ENCODE peak calls at places on chromosomes 16 and 17, in four cellular contexts. One of them, this sample, is unnamed.

GRCh38 chr16:24834459-24835335 is 11.1 kb upstream of the SLC5A11 start:
- DNase-seq in stimulated activated CD8-positive, alpha-beta memory T cell treated with anti-CD3 and anti-CD28 coated beads, Interleukin-7, amount 100 ng/mL, for 24 hours: no peak
- DNase-seq in activated CD8-positive, alpha-beta memory T cell treated with anti-CD3 and anti-CD28 coated beads for 24 hours: no peak
- DNase-seq in fibroblast of villous mesenchyme: peak; percentile 36
- DNase-seq in this sample: no peak

GRCh38 chr17:47797797-47798196 is 23.8 kb downstream of the OSBPL7 start:
- DNase-seq in fibroblast of villous mesenchyme: peak; percentile 19
- DNase-seq in stimulated activated CD8-positive, alpha-beta memory T cell treated with anti-CD3 and anti-CD28 coated beads, Interleukin-7, amount 100 ng/mL, for 24 hours: no peak
- DNase-seq in activated CD8-positive, alpha-beta memory T cell treated with anti-CD3 and anti-CD28 coated beads for 24 hours: peak; percentile 30
- DNase-seq in this sample: no peak

GRCh38 chr17:62778990-62779681 is 29.0 kb downstream of the MARCHF10 start:
- DNase-seq in activated CD8-positive, alpha-beta memory T cell treated with anti-CD3 and anti-CD28 coated beads for 24 hours: peak; percentile 44
- DNase-seq in fibroblast of villous mesenchyme: peak; percentile 92
- DNase-seq in stimulated activated CD8-positive, alpha-beta memory T cell treated with anti-CD3 and anti-CD28 coated beads, Interleukin-7, amount 100 ng/mL, for 24 hours: no peak
- DNase-seq in this sample: no peak

GRCh38 chr16:15691046-15691445 is 41.0 kb downstream of the NDE1 start:
- DNase-seq in activated CD8-positive, alpha-beta memory T cell treated with anti-CD3 and anti-CD28 coated beads for 24 hours: no peak
- DNase-seq in fibroblast of villous mesenchyme: no peak
- DNase-seq in stimulated activated CD8-positive, alpha-beta memory T cell treated with anti-CD3 and anti-CD28 coated beads, Interleukin-7, amount 100 ng/mL, for 24 hours: no peak
- DNase-seq in this sample: no peak

GRCh38 chr16:30010817-30011504 is at the start of gene DOC2A:
- DNase-seq in fibroblast of villous mesenchyme: no peak
- DNase-seq in stimulated activated CD8-positive, alpha-beta memory T cell treated with anti-CD3 and anti-CD28 coated beads, Interleukin-7, amount 100 ng/mL, for 24 hours: no peak
- DNase-seq in activated CD8-positive, alpha-beta memory T cell treated with anti-CD3 and anti-CD28 coated beads for 24 hours: no peak
- DNase-seq in this sample: peak; percentile 72

GRCh38 chr16:1980026-1980769 is 1.1 kb downstream of the NOXO1 start:
- DNase-seq in activated CD8-positive, alpha-beta memory T cell treated with anti-CD3 and anti-CD28 coated beads for 24 hours: no peak
- DNase-seq in fibroblast of villous mesenchyme: no peak
- DNase-seq in stimulated activated CD8-positive, alpha-beta memory T cell treated with anti-CD3 and anti-CD28 coated beads, Interleukin-7, amount 100 ng/mL, for 24 hours: no peak
- DNase-seq in this sample: no peak

GRCh38 chr17:18910326-18910725 is 41.6 kb upstream of the SLC5A10 start:
- DNase-seq in stimulated activated CD8-positive, alpha-beta memory T cell treated with anti-CD3 and anti-CD28 coated beads, Interleukin-7, amount 100 ng/mL, for 24 hours: no peak
- DNase-seq in activated CD8-positive, alpha-beta memory T cell treated with anti-CD3 and anti-CD28 coated beads for 24 hours: no peak
- DNase-seq in fibroblast of villous mesenchyme: no peak
- DNase-seq in this sample: no peak

GRCh38 chr17:49890077-49890821 is 42.4 kb upstream of the TAC4 start:
- DNase-seq in activated CD8-positive, alpha-beta memory T cell treated with anti-CD3 and anti-CD28 coated beads for 24 hours: no peak
- DNase-seq in stimulated activated CD8-positive, alpha-beta memory T cell treated with anti-CD3 and anti-CD28 coated beads, Interleukin-7, amount 100 ng/mL, for 24 hours: no peak
- DNase-seq in fibroblast of villous mesenchyme: peak; percentile 6
- DNase-seq in this sample: peak; percentile 49

GRCh38 chr16:68951991-68952877 is 108.9 kb downstream of the TANGO6 start:
- DNase-seq in fibroblast of villous mesenchyme: no peak
- DNase-seq in stimulated activated CD8-positive, alpha-beta memory T cell treated with anti-CD3 and anti-CD28 coated beads, Interleukin-7, amount 100 ng/mL, for 24 hours: no peak
- DNase-seq in activated CD8-positive, alpha-beta memory T cell treated with anti-CD3 and anti-CD28 coated beads for 24 hours: no peak
- DNase-seq in this sample: no peak

GRCh38 chr17:65523411-65523810 is 38.0 kb downstream of the AXIN2 start:
- DNase-seq in fibroblast of villous mesenchyme: no peak
- DNase-seq in stimulated activated CD8-positive, alpha-beta memory T cell treated with anti-CD3 and anti-CD28 coated beads, Interleukin-7, amount 100 ng/mL, for 24 hours: no peak
- DNase-seq in activated CD8-positive, alpha-beta memory T cell treated with anti-CD3 and anti-CD28 coated beads for 24 hours: no peak
- DNase-seq in this sample: no peak